ENCODE peak calls at places on chromosomes 11 and 22, in seven cellular contexts. W, Z, A, J, I, B and O are unnamed samples.

GRCh38 chr11:102401905-102402304 is 50.7 kb downstream of the TMEM123 start:
- DNase-seq in W (no peak), Z (no peak), A (no peak), J (no peak), I (no peak), B (no peak), O (no peak)

GRCh38 chr11:17828311-17828751 is 93.8 kb downstream of the KCNC1 start:
- DNase-seq in W (no peak), Z (peak; percentile 85), A (no peak), J (no peak), I (no peak), B (no peak), O (no peak)

GRCh38 chr22:46119729-46120419 is 30.5 kb upstream of the PPARA start:
- DNase-seq in W (no peak), Z (peak; percentile 94), A (no peak), J (no peak), I (no peak), B (no peak), O (no peak)

GRCh38 chr22:48947636-48948035 is 880.0 kb downstream of the BRD1 start:
- DNase-seq in W (no peak), Z (no peak), A (no peak), J (no peak), I (no peak), B (no peak), O (no peak)

GRCh38 chr11:46991391-46991790 is 54.8 kb downstream of the CSTPP1 start:
- DNase-seq in W (no peak), Z (no peak), A (no peak), J (no peak), I (no peak), B (no peak), O (no peak)

GRCh38 chr11:46345131-46345597 is 2.1 kb upstream of the DGKZ start:
- DNase-seq in W (no peak), Z (no peak), A (peak; percentile 76), J (no peak), I (no peak), B (no peak), O (peak; percentile 42)

GRCh38 chr11:69705246-69705856 is 1.5 kb upstream of the FGF19 start:
- DNase-seq in W (no peak), Z (no peak), A (no peak), J (no peak), I (no peak), B (no peak), O (no peak)

GRCh38 chr22:37842015-37842793 is 1.9 kb downstream of the ANKRD54 start:
- DNase-seq in W (no peak), Z (no peak), A (no peak), J (no peak), I (no peak), B (no peak), O (no peak)

GRCh38 chr22:48248901-48249455 is 1486.5 kb downstream of the TBC1D22A start:
- DNase-seq in W (no peak), Z (no peak), A (no peak), J (no peak), I (no peak), B (no peak), O (no peak)

GRCh38 chr11:65258988-65259387 is 2.8 kb upstream of the POLA2 start:
- DNase-seq in W (no peak), Z (no peak), A (no peak), J (no peak), I (no peak), B (no peak), O (no peak)

GRCh38 chr11:22346283-22346682 is 8.1 kb downstream of the SLC17A6 start:
- DNase-seq in W (no peak), Z (no peak), A (no peak), J (no peak), I (no peak), B (no peak), O (no peak)

GRCh38 chr11:117296881-117297280 is 5.7 kb downstream of the BACE1-AS start:
- DNase-seq in W (no peak), Z (no peak), A (no peak), J (no peak), I (no peak), B (no peak), O (no peak)

GRCh38 chr11:58958500-58958899 is 19.2 kb downstream of the GLYATL1 start:
- DNase-seq in W (peak; percentile 35), Z (peak; percentile 5), A (peak; percentile 60), J (no peak), I (no peak), B (no peak), O (peak; percentile 20)

GRCh38 chr11:2795491-2795991 is 90.0 kb downstream of the CDKN1C start:
- DNase-seq in W (no peak), Z (no peak), A (no peak), J (no peak), I (no peak), B (no peak), O (no peak)

GRCh38 chr22:46454910-46455269 is 82.5 kb downstream of the CELSR1 start:
- DNase-seq in W (no peak), Z (no peak), A (no peak), J (no peak), I (no peak), B (no peak), O (no peak)

GRCh38 chr22:28909375-28909774 is 26.0 kb downstream of the ZNRF3 start:
- DNase-seq in W (peak; percentile 40), Z (no peak), A (peak; percentile 55), J (no peak), I (no peak), B (peak; percentile 54), O (no peak)

GRCh38 chr11:1354125-1354938 is 35.4 kb upstream of the BRSK2 start:
- DNase-seq in W (no peak), Z (no peak), A (no peak), J (no peak), I (no peak), B (no peak), O (no peak)

GRCh38 chr11:33660962-33661361 is 39.7 kb downstream of the C11orf91 start:
- DNase-seq in W (no peak), Z (no peak), A (no peak), J (no peak), I (no peak), B (no peak), O (no peak)

GRCh38 chr11:69044111-69045013 is 4.4 kb upstream of the TPCN2 start:
- DNase-seq in W (peak; percentile 83), Z (peak; percentile 93), A (no peak), J (peak; percentile 48), I (peak; percentile 34), B (no peak), O (no peak)

GRCh38 chr11:62755086-62755615 is 1.2 kb upstream of the ZBTB3 start:
- DNase-seq in W (no peak), Z (no peak), A (no peak), J (no peak), I (no peak), B (no peak), O (no peak)

GRCh38 chr11:28675183-28675582 is 567.0 kb downstream of the METTL15 start:
- DNase-seq in W (no peak), Z (no peak), A (no peak), J (no peak), I (no peak), B (no peak), O (no peak)

GRCh38 chr11:75919525-75919924 is 104.5 kb downstream of the UVRAG start:
- DNase-seq in W (no peak), Z (peak; percentile 38), A (no peak), J (no peak), I (no peak), B (no peak), O (no peak)

GRCh38 chr22:42515896-42516295 is 3.7 kb downstream of the RRP7A start:
- DNase-seq in W (no peak), Z (no peak), A (no peak), J (no peak), I (no peak), B (no peak), O (no peak)

GRCh38 chr11:95154514-95154913 is 64.9 kb downstream of the ENDOD1 start:
- DNase-seq in W (peak; percentile 61), Z (peak; percentile 62), A (peak; percentile 72), J (peak; percentile 43), I (peak; percentile 20), B (no peak), O (peak; percentile 39)

GRCh38 chr22:45977003-45977395 is at the start of gene WNT7B:
- DNase-seq in W (peak; percentile 84), Z (no peak), A (no peak), J (no peak), I (no peak), B (no peak), O (no peak)

GRCh38 chr22:50305658-50306566 is 1.5 kb downstream of the PLXNB2 start:
- DNase-seq in W (peak; percentile 88), Z (peak; percentile 98), A (peak; percentile 80), J (no peak), I (peak; percentile 50), B (no peak), O (no peak)

GRCh38 chr11:45651156-45651555 is 14.3 kb downstream of the CHST1 start:
- DNase-seq in W (no peak), Z (no peak), A (no peak), J (no peak), I (no peak), B (no peak), O (no peak)

GRCh38 chr22:41915783-41916493 is 1.1 kb upstream of the SHISA8 start:
- DNase-seq in W (no peak), Z (no peak), A (no peak), J (no peak), I (no peak), B (no peak), O (no peak)

GRCh38 chr22:39871008-39871798 is 22.4 kb downstream of the ENTHD1 start:
- DNase-seq in W (no peak), Z (no peak), A (no peak), J (no peak), I (no peak), B (no peak), O (no peak)

GRCh38 chr11:120326228-120326627 is 1.1 kb downstream of the TLCD5 start:
- DNase-seq in W (no peak), Z (peak; percentile 72), A (no peak), J (no peak), I (no peak), B (no peak), O (no peak)

GRCh38 chr22:35322893-35323292 is 23.2 kb downstream of the TOM1 start:
- DNase-seq in W (no peak), Z (no peak), A (no peak), J (no peak), I (no peak), B (no peak), O (no peak)

GRCh38 chr11:58222730-58223129 is 6.0 kb downstream of the OR10Q1 start:
- DNase-seq in W (no peak), Z (no peak), A (no peak), J (no peak), I (no peak), B (no peak), O (no peak)

GRCh38 chr11:111521132-111521531 is 6.6 kb downstream of the HOATZ start:
- DNase-seq in W (no peak), Z (no peak), A (no peak), J (no peak), I (no peak), B (no peak), O (no peak)

GRCh38 chr11:17846852-17847453 is 112.4 kb downstream of the KCNC1 start:
- DNase-seq in W (peak; percentile 30), Z (no peak), A (no peak), J (no peak), I (no peak), B (no peak), O (no peak)

GRCh38 chr11:96155627-96156378 is 187.2 kb downstream of the MAML2 start:
- DNase-seq in W (peak; percentile 23), Z (peak; percentile 97), A (peak; percentile 66), J (no peak), I (no peak), B (peak; percentile 47), O (no peak)

GRCh38 chr11:122981388-122982264 is at the start of gene BSX:
- DNase-seq in W (peak; percentile 41), Z (peak; percentile 25), A (peak; percentile 73), J (peak; percentile 73), I (no peak), B (no peak), O (peak; percentile 50)

GRCh38 chr22:25775501-25775900 is 33.5 kb downstream of the MYO18B start:
- DNase-seq in W (no peak), Z (peak; percentile 6), A (no peak), J (peak; percentile 45), I (no peak), B (no peak), O (no peak)

GRCh38 chr22:43066844-43067385 is 22.3 kb downstream of the TTLL1 start:
- DNase-seq in W (no peak), Z (peak; percentile 52), A (no peak), J (no peak), I (no peak), B (no peak), O (no peak)